ENCODE peak calls at places on chromosome 3, in nine cellular contexts. Z, L, O, V, Q, E, I, X and K are unnamed samples.

GRCh38 chr3:181808053-181808452 is 96.3 kb downstream of the SOX2 start:
- DNase-seq in Z (no peak), L (no peak), O (no peak), V (no peak), Q (no peak), E (no peak), I (no peak), X (no peak), K (no peak)

GRCh38 chr3:150545419-150546225 is 674 bp downstream of the SERP1 start:
- DNase-seq in Z (no peak), L (no peak), O (peak; percentile 54), V (no peak), Q (peak; percentile 55), E (peak; percentile 21), I (no peak), X (no peak), K (no peak)

GRCh38 chr3:136818851-136819783 is at the start of gene SLC35G2:
- DNase-seq in Z (peak; percentile 77), L (no peak), O (peak; percentile 54), V (no peak), Q (peak; percentile 66), E (no peak), I (peak; percentile 83), X (peak; percentile 42), K (peak; percentile 88)

GRCh38 chr3:117510396-117510795 is 800.8 kb downstream of the TUSC7 start:
- DNase-seq in Z (no peak), L (no peak), O (no peak), V (peak; percentile 28), Q (no peak), E (no peak), I (no peak), X (no peak), K (no peak)

GRCh38 chr3:66442254-66443249 is 58.3 kb downstream of the LRIG1 start:
- DNase-seq in Z (peak; percentile 81), L (no peak), O (peak; percentile 79), V (no peak), Q (peak; percentile 89), E (peak; percentile 65), I (no peak), X (peak; percentile 83), K (no peak)

GRCh38 chr3:152267319-152267689 is 1.4 kb upstream of the MBNL1 start:
- DNase-seq in Z (no peak), L (no peak), O (no peak), V (no peak), Q (no peak), E (no peak), I (no peak), X (no peak), K (no peak)

GRCh38 chr3:13019706-13020105 is 53.5 kb downstream of the IQSEC1 start:
- DNase-seq in Z (no peak), L (no peak), O (no peak), V (no peak), Q (no peak), E (no peak), I (no peak), X (no peak), K (no peak)

GRCh38 chr3:121981473-121981872 is 40.6 kb downstream of the ILDR1 start:
- DNase-seq in Z (no peak), L (no peak), O (no peak), V (no peak), Q (no peak), E (no peak), I (no peak), X (no peak), K (no peak)

GRCh38 chr3:35321008-35321407 is 318.3 kb upstream of the ARPP21 start:
- DNase-seq in Z (no peak), L (no peak), O (no peak), V (no peak), Q (no peak), E (no peak), I (no peak), X (no peak), K (no peak)

GRCh38 chr3:127420825-127421224 is 133.0 kb upstream of the PRR20G start:
- DNase-seq in Z (no peak), L (no peak), O (no peak), V (no peak), Q (no peak), E (no peak), I (no peak), X (no peak), K (peak; percentile 40)

GRCh38 chr3:31105438-31106077 is 211.1 kb upstream of the GADL1 start:
- DNase-seq in Z (no peak), L (no peak), O (no peak), V (peak; percentile 56), Q (no peak), E (no peak), I (no peak), X (no peak), K (no peak)

GRCh38 chr3:40294434-40294833 is 15.1 kb upstream of the EIF1B start:
- DNase-seq in Z (no peak), L (no peak), O (no peak), V (no peak), Q (no peak), E (no peak), I (no peak), X (no peak), K (no peak)

GRCh38 chr3:4898454-4899313 is 80.6 kb upstream of the BHLHE40 start:
- DNase-seq in Z (no peak), L (peak; percentile 18), O (no peak), V (no peak), Q (no peak), E (no peak), I (no peak), X (no peak), K (no peak)

GRCh38 chr3:73448761-73449290 is 175.9 kb downstream of the PDZRN3 start:
- DNase-seq in Z (no peak), L (no peak), O (no peak), V (no peak), Q (no peak), E (no peak), I (no peak), X (no peak), K (no peak)

GRCh38 chr3:77931272-77932009 is 891.5 kb downstream of the ROBO2 start:
- DNase-seq in Z (peak; percentile 18), L (no peak), O (no peak), V (no peak), Q (no peak), E (no peak), I (no peak), X (peak; percentile 14), K (no peak)

GRCh38 chr3:141653872-141654271 is 84.2 kb upstream of the RNF7 start:
- DNase-seq in Z (no peak), L (no peak), O (no peak), V (no peak), Q (no peak), E (no peak), I (no peak), X (no peak), K (no peak)

GRCh38 chr3:127019449-127019848 is 36.5 kb downstream of the PLXNA1 start:
- DNase-seq in Z (no peak), L (no peak), O (no peak), V (no peak), Q (no peak), E (no peak), I (no peak), X (no peak), K (no peak)

DNA sequence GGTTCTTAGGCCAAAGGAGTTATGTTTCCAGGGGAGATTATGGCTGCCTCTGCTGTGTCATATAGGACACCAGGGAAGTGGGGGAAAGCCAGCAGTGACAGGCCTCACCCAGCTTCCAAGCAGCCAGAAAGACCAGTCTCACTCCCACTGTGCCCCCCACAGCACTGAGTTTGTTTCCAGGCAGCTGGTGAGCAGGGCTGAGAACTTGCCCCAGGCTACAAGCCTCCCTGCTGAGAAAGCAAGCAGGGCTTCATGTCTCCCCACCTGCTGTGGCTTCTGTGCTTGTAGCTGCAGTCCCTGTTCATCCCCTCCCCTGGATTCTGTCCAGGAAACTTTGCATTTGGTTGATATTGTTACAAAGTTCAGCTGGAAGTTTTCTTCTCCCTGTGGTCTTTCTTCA is 376.3 kb downstream of the PDCD6IP start:
- DNase-seq in Z (no peak), L (no peak), O (no peak), V (no peak), Q (no peak), E (no peak), I (no peak), X (no peak), K (no peak)
- TF ChIP-seq CTCF in Z (no peak), L (no peak), O (no peak), V (no peak), Q (no peak), E (no peak), I (no peak), X (no peak), K (no peak)

DNA sequence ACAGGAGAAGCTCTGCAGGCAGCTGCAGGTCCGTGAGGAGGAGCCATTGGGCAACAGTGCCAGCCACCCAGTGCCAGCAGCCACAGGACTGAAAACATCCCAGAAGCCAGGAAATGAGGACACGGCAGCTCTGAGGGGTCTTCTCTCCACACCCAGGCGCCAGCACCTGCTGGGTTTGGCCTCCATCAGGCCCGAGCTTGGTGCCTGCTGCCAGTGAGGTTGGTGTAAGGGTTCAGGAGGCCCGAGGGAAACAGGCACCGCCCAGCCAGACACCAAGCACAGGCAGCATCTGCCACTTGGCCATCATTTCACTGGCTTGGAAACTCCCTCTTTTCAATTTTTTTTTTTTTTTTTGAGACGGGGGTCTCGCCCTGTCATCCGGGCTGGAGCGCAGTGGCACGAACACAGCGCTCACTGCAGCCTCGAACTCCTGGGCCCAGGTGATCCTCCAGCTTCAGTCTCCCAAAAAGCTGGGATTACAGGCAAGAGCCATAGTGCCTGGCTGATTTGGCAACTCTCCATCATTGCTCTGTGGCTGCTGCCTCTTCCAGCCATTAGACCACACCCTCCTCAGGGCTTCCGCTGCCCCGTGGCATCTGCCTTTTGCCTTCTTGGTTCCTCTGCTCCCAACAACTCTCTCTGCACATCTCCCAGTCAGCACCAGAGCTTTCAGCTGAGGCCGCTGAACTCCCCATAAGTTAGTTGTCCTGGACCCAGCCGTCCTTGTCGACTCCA is 1.5 kb upstream of the ITIH3 start:
- DNase-seq in Z (no peak), L (no peak), O (no peak), V (no peak), Q (no peak), E (no peak), I (peak; percentile 38), X (no peak), K (no peak)
- TF ChIP-seq CTCF in Z (no peak), L (no peak), O (no peak), V (no peak), Q (no peak), E (no peak), I (no peak), X (no peak), K (no peak)

GRCh38 chr3:36600413-36600812 is 163.9 kb downstream of the DCLK3 start:
- DNase-seq in Z (no peak), L (peak; percentile 13), O (no peak), V (no peak), Q (no peak), E (no peak), I (no peak), X (no peak), K (no peak)
- TF ChIP-seq CTCF in Z (no peak), L (no peak), O (no peak), V (no peak), Q (no peak), E (no peak), I (no peak), X (no peak), K (no peak)

DNA sequence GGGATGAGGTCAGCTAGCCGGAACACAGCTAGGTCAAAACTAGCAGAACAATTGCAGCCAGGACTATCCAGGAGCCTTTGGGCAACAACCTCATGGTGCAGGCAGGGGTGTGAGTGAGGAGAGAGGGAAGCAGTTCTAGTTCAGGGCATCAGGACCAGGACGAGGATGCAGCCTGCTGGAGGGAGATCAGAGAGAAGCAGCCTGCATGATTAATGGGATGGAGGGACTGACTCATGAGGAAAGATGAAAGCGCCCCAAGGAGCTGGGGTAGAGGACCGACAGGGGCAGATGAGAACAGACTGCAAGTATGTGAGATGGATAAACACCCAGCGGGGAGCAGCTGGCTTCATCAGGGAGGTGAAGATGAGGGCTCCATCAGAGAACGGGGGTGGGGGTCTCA is 37.9 kb upstream of the LRTM1 start:
- DNase-seq in Z (no peak), L (no peak), O (no peak), V (no peak), Q (no peak), E (no peak), I (no peak), X (no peak), K (no peak)
- TF ChIP-seq CTCF in Z (no peak), L (no peak), O (no peak), V (no peak), Q (no peak), E (no peak), I (no peak), X (no peak), K (no peak)